ENCODE peak calls at places on chromosomes 11 and 22, in eight cellular contexts. D, U, K, C, I, B, J and O are unnamed samples.

GRCh38 chr11:29448246-29448877 is 568.5 kb downstream of the KCNA4 start:
- DNase-seq in C (peak; percentile 19), D (no peak), I (no peak), J (no peak), B (peak; percentile 65), K (no peak), U (no peak), O (no peak)

GRCh38 chr11:131978351-131978750 is 607.9 kb downstream of the NTM start:
- DNase-seq in I (no peak), U (no peak), B (no peak), D (no peak), K (no peak), C (no peak), J (no peak), O (no peak)

GRCh38 chr11:28969832-28970231 is 861.6 kb downstream of the METTL15 start:
- DNase-seq in D (no peak), K (no peak), U (no peak), B (no peak), I (no peak), J (no peak), C (no peak), O (no peak)

GRCh38 chr11:11534981-11535380 is 86.8 kb downstream of the GALNT18 start:
- DNase-seq in C (no peak), D (no peak), U (no peak), B (peak; percentile 42), I (no peak), K (no peak), J (no peak), O (no peak)

GRCh38 chr11:3959918-3960295 is 104.4 kb downstream of the STIM1 start:
- DNase-seq in I (no peak), C (no peak), B (peak; percentile 55), D (no peak), J (no peak), U (no peak), K (no peak), O (no peak)

GRCh38 chr11:123122341-123122740 is 60.4 kb upstream of the HSPA8 start:
- DNase-seq in U (no peak), B (peak; percentile 77), D (no peak), K (no peak), J (no peak), C (no peak), I (no peak), O (no peak)

GRCh38 chr22:37972527-37972926 is 11.8 kb downstream of the SOX10 start:
- DNase-seq in C (no peak), J (no peak), K (no peak), U (no peak), B (no peak), I (no peak), D (no peak), O (no peak)

GRCh38 chr22:27207907-27208306 is 550.5 kb downstream of the MIAT start:
- DNase-seq in D (no peak), I (no peak), J (no peak), C (no peak), B (peak; percentile 94), K (no peak), U (no peak), O (no peak)

GRCh38 chr22:40345801-40346177 is 511 bp upstream of the ADSL start:
- DNase-seq in J (peak; percentile 58), I (no peak), C (no peak), D (peak; percentile 71), U (peak; percentile 34), B (peak; percentile 73), K (no peak), O (peak; percentile 57)

GRCh38 chr11:111795333-111795985 is 29.3 kb upstream of the PPP2R1B start:
- DNase-seq in I (no peak), K (no peak), C (peak; percentile 26), B (peak; percentile 93), D (no peak), U (no peak), J (no peak), O (no peak)

GRCh38 chr11:132607575-132607974 is 924.7 kb downstream of the OPCML start:
- DNase-seq in D (no peak), J (no peak), I (no peak), C (no peak), B (no peak), U (no peak), K (no peak), O (no peak)

GRCh38 chr11:10936999-10937398 is 79.1 kb upstream of the ZBED5 start:
- DNase-seq in J (no peak), C (no peak), K (no peak), I (no peak), B (no peak), D (no peak), U (no peak), O (no peak)

GRCh38 chr11:75543808-75544207 is 18.1 kb upstream of the GDPD5 start:
- DNase-seq in D (no peak), B (no peak), C (no peak), I (no peak), J (no peak), K (no peak), U (no peak), O (no peak)

GRCh38 chr22:38187413-38188212 is 6.0 kb upstream of the PLA2G6 start:
- DNase-seq in K (no peak), D (no peak), B (no peak), J (no peak), I (no peak), C (no peak), U (no peak), O (no peak)

GRCh38 chr11:13720940-13721339 is 52.5 kb downstream of the FAR1 start:
- DNase-seq in U (no peak), J (no peak), K (no peak), C (no peak), I (no peak), B (peak; percentile 11), D (no peak), O (no peak)

GRCh38 chr22:49063040-49063329 is 764.7 kb downstream of the BRD1 start:
- DNase-seq in B (no peak), I (no peak), K (no peak), D (no peak), U (no peak), C (no peak), J (no peak), O (no peak)

GRCh38 chr22:24763872-24764485 is 10.5 kb downstream of the PIWIL3 start:
- DNase-seq in J (no peak), I (no peak), U (no peak), K (no peak), D (no peak), B (no peak), C (no peak), O (no peak)

GRCh38 chr11:29452131-29452530 is 564.7 kb downstream of the KCNA4 start:
- DNase-seq in B (peak; percentile 76), D (no peak), J (no peak), K (no peak), C (peak; percentile 65), U (no peak), I (no peak), O (no peak)

GRCh38 chr11:121890377-121890776 is 225.6 kb downstream of the BLID start:
- DNase-seq in C (peak; percentile 78), J (no peak), U (no peak), B (peak; percentile 78), D (no peak), K (no peak), I (no peak), O (no peak)

GRCh38 chr22:26536056-26536761 is 23.9 kb upstream of the TFIP11 start:
- DNase-seq in I (no peak), D (no peak), U (peak; percentile 10), C (no peak), B (no peak), K (no peak), J (no peak), O (no peak)

GRCh38 chr22:17436382-17436951 is 67.2 kb downstream of the CECR2 start:
- DNase-seq in U (no peak), I (no peak), J (no peak), K (no peak), D (no peak), B (no peak), C (no peak), O (no peak)

GRCh38 chr22:33519974-33520903 is 400.0 kb downstream of the LARGE1 start:
- DNase-seq in B (no peak), C (no peak), U (peak; percentile 14), I (no peak), K (no peak), J (no peak), D (no peak), O (no peak)

GRCh38 chr22:48414662-48415061 is 1413.0 kb downstream of the BRD1 start:
- DNase-seq in K (no peak), I (no peak), D (no peak), J (no peak), B (no peak), C (no peak), U (no peak), O (no peak)

GRCh38 chr22:37178350-37179125 is 9.5 kb downstream of the C1QTNF6 start:
- DNase-seq in K (no peak), J (no peak), I (no peak), C (no peak), B (peak; percentile 11), U (no peak), D (peak; percentile 18), O (no peak)

GRCh38 chr11:32722255-32722654 is 72.2 kb downstream of the CCDC73 start:
- DNase-seq in B (no peak), I (no peak), U (no peak), D (no peak), J (no peak), C (no peak), K (no peak), O (no peak)

GRCh38 chr11:130145975-130146776 is 13.4 kb upstream of the ST14 start:
- DNase-seq in I (no peak), D (no peak), U (no peak), K (peak; percentile 73), B (peak; percentile 64), J (no peak), C (no peak), O (no peak)

GRCh38 chr11:122178795-122179194 is 62.8 kb upstream of the BLID start:
- DNase-seq in K (no peak), J (no peak), U (no peak), D (no peak), I (no peak), C (no peak), B (peak; percentile 32), O (no peak)

GRCh38 chr11:117010808-117011540 is 87.3 kb downstream of the SIK3 start:
- DNase-seq in B (peak; percentile 96), K (peak; percentile 22), I (no peak), D (no peak), J (no peak), C (peak; percentile 75), U (no peak), O (no peak)

GRCh38 chr22:20002098-20002497 is 14.5 kb downstream of the ARVCF start:
- DNase-seq in C (no peak), J (no peak), B (no peak), U (no peak), D (peak; percentile 7), K (no peak), I (no peak), O (no peak)

GRCh38 chr11:45393826-45394225 is 107.7 kb upstream of the SYT13 start:
- DNase-seq in K (no peak), I (no peak), D (no peak), C (no peak), U (no peak), J (no peak), B (no peak), O (no peak)